ENCODE peak calls at places on chromosomes 11 and 22, in ten cellular contexts. M is colonic mucosa, K is WTC11, I is GM23338, N is fibroblast of mammary gland, Q is AG09309, A is nephron progenitor cell, D is fibroblast of villous mesenchyme, H is heart right ventricle, E is tibial artery. C is an unnamed sample.

GRCh38 chr22:24146190-24146616 is 35.1 kb upstream of the SUSD2 start:
- DNase-seq in A (peak), H (peak), Q (peak), M (peak), N (peak), I (peak), E (peak), K (peak), D (peak), C (peak)

GRCh38 chr11:129056916-129057315 is 114.2 kb upstream of the TP53AIP1 start:
- DNase-seq in E (no peak), N (no peak), D (no peak), K (no peak), I (no peak), H (no peak), M (no peak), Q (no peak), A (no peak), C (no peak)

GRCh38 chr11:129960216-129961214 is 42.1 kb downstream of the PRDM10 start:
- DNase-seq in K (no peak), M (no peak), I (no peak), E (no peak), N (peak), Q (peak), A (no peak), H (no peak), D (peak), C (peak)

GRCh38 chr11:62602141-62603071 is 741 bp upstream of the MTA2 start:
- DNase-seq in K (peak), I (peak), Q (no peak), E (peak), M (peak), H (peak), A (peak), D (peak), N (peak), C (no peak)

GRCh38 chr11:77467233-77467632 is 6.7 kb downstream of the PAK1 start:
- DNase-seq in Q (no peak), I (no peak), A (no peak), D (no peak), E (no peak), K (no peak), N (peak), H (no peak), M (no peak), C (no peak)

GRCh38 chr11:36160115-36160514 is 129.1 kb downstream of the COMMD9 start:
- DNase-seq in M (no peak), Q (no peak), E (no peak), A (no peak), D (no peak), N (no peak), I (no peak), K (no peak), H (no peak), C (no peak)

GRCh38 chr11:69513196-69513595 is 31.7 kb downstream of the LINC01488 start:
- DNase-seq in D (no peak), K (no peak), M (no peak), I (no peak), N (no peak), E (no peak), Q (no peak), H (no peak), A (no peak), C (no peak)

GRCh38 chr11:81658722-81659121 is 1074.9 kb downstream of the FAM181B start:
- DNase-seq in E (no peak), M (no peak), K (peak), A (peak), H (no peak), Q (no peak), N (peak), I (peak), D (peak), C (no peak)

GRCh38 chr11:47995318-47995717 is 15.0 kb downstream of the PTPRJ start:
- DNase-seq in N (no peak), D (no peak), M (peak), H (no peak), I (no peak), E (peak), Q (no peak), A (no peak), K (no peak), C (no peak)

GRCh38 chr11:107583629-107584195 is 7.2 kb upstream of the ELMOD1 start:
- DNase-seq in A (no peak), I (no peak), K (no peak), H (no peak), M (no peak), D (no peak), N (peak), E (no peak), Q (no peak), C (no peak)

GRCh38 chr11:72704028-72704782 is 30.0 kb upstream of the PDE2A start:
- DNase-seq in N (peak), D (no peak), A (no peak), H (no peak), M (no peak), E (no peak), K (no peak), I (no peak), Q (no peak), C (no peak)
- TF ChIP-seq CTCF in N (peak), D (peak), A (no peak), H (no peak), M (no peak), E (no peak), K (no peak), I (no peak), Q (peak), C (peak)

DNA sequence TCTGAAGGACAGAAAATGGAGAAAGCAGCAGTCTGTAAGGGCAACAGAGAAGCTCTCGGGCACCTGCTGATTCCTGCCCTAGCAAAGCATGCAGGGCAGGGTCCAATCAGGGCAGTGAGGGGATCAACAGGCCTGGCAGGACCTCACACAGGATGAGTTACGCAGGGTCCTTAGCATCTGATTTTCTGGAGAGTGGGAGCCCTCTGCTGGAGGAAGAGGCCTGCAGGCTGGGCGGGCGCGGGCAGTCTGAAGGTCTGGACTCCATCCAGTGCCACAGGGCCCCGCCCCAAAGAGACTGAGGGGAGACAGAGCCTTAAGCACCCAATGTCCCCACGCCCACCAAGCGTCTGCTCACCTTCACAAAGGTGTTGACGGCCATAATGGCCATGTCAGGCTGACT is 28.9 kb downstream of the AP1B1 start:
- DNase-seq in K (peak), E (no peak), Q (no peak), N (peak), I (peak), A (peak), H (peak), D (peak), M (peak), C (peak)
- TF ChIP-seq CTCF in K (no peak), E (peak), Q (peak), N (peak), I (peak), A (peak), H (peak), D (peak), M (peak), C (peak)

DNA sequence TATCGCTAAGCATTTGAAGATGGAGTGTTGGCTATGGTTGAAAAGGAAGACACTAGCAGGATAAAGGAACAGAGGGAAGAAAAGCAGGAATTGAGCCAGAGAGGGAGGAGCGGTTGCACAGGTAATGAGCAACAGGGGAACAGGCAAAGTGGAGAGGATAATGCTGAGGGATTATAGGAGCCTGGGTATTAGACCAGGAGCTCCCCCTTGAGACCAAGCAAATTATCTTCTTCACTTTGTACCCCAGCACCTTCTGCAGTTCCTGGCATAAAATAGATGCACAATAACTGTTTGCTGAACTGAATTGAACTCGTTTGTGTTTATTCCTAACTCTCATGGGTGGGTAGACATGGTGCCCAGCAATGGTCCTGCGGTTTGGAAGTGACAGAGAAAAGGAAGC is 54.6 kb upstream of the OR5P2 start:
- DNase-seq in Q (no peak), K (no peak), H (no peak), D (no peak), N (no peak), E (no peak), M (no peak), A (no peak), I (peak), C (no peak)
- TF ChIP-seq CTCF in Q (no peak), K (no peak), H (no peak), D (no peak), N (no peak), E (no peak), M (no peak), A (no peak), I (peak), C (no peak)

DNA sequence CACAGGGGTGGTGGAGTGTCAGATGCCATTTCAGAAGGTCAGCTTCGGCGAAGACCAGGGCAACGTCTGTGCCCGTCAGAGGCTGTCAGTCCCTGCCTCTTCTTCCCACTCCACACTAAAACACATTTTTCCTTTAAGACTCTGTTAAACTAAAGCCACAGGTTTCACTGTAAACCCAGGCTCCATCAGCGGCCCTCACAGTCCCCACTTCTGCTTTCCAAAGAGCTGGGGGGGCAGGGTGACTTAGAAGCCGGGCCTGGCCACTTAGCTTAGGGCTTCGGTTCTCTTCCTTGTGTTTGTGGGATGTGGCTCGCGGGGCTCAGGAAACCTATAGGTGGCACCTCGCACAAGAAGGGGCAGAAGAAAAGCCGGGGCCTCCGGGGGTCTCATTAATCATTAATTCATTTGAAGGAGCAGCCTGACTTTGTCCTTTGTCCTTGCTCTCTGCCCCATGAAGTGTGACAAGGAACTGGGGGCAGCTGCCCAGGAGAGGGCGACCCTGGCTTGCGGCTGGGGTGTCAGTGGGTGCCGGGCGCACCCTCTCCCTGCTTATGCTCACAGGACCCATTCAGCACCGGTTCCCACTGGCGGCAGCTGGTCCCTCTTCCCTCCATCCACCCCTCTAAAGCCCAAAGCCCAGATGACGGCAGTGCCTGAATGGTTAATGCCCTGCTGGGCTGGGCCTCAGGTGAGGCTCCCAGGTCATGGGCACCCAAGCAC is 4.1 kb downstream of the SLC25A45 start:
- DNase-seq in H (no peak), D (no peak), Q (no peak), K (no peak), A (no peak), E (no peak), I (no peak), N (no peak), M (no peak), C (no peak)
- TF ChIP-seq CTCF in H (no peak), D (no peak), Q (no peak), K (no peak), A (no peak), E (no peak), I (peak), N (no peak), M (no peak), C (no peak)

DNA sequence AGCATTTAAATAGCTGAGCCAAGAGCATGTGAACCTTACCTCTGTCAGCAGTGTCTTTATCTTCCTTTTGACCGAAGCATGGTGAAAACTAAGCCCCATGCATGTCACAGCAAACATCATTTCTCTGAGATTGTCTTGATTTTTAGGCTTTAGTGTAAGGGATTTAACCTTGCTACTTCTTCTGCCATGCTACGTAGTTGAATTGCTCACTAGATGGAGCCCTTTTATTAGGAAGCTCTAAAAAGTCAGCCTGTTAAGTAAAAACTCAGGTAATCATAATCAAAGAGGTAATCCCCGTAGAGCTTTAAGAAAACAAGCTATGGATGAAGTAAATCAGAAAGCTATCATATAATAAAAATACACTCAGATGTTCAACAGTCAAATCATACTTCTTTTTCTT is 149.5 kb downstream of the PGR start:
- DNase-seq in E (no peak), K (no peak), A (no peak), N (peak), Q (no peak), D (peak), M (no peak), I (peak), H (no peak), C (no peak)
- TF ChIP-seq CTCF in E (peak), K (no peak), A (peak), N (peak), Q (no peak), D (peak), M (no peak), I (peak), H (peak), C (peak)

GRCh38 chr11:65121865-65122696 is at the start of the genes FAU and MRPL49:
- DNase-seq in A (peak), M (peak), D (peak), E (peak), K (peak), I (peak), H (peak), N (peak), Q (peak), C (peak)

GRCh38 chr11:65124480-65125196 is 2.5 kb downstream of the MRPL49 start:
- DNase-seq in D (no peak), M (no peak), K (no peak), N (no peak), A (no peak), I (no peak), E (peak), H (no peak), Q (no peak), C (no peak)

GRCh38 chr11:65120831-65121230 is 1.1 kb downstream of the FAU start:
- DNase-seq in H (no peak), E (no peak), D (no peak), K (no peak), A (no peak), N (no peak), Q (no peak), M (no peak), I (no peak), C (no peak)

GRCh38 chr11:65119670-65119995 is 2.1 kb upstream of the ZNHIT2 start:
- DNase-seq in H (no peak), E (no peak), M (no peak), Q (no peak), K (no peak), A (no peak), N (no peak), D (no peak), I (no peak), C (no peak)

GRCh38 chr11:65121447-65121864 is 478 bp downstream of the FAU start:
- DNase-seq in A (no peak), D (no peak), Q (no peak), K (no peak), I (peak), E (peak), M (no peak), H (no peak), N (no peak), C (no peak)
- TF ChIP-seq CTCF in A (no peak), D (no peak), Q (no peak), K (no peak), I (no peak), E (no peak), M (no peak), H (no peak), N (no peak), C (no peak)

GRCh38 chr22:20152464-20152890 is 1.6 kb upstream of the CCDC188 start:
- DNase-seq in H (no peak), D (no peak), E (no peak), M (no peak), K (no peak), Q (no peak), A (no peak), N (no peak), I (no peak), C (no peak)

GRCh38 chr22:20154602-20155183 is 3.8 kb upstream of the CCDC188 start:
- DNase-seq in E (no peak), M (no peak), Q (no peak), D (no peak), K (no peak), H (no peak), I (peak), N (no peak), A (no peak), C (no peak)

GRCh38 chr22:20155330-20156041 is 4.6 kb upstream of the CCDC188 start:
- DNase-seq in Q (no peak), N (peak), A (no peak), E (no peak), D (peak), I (no peak), K (no peak), H (peak), M (peak), C (peak)

GRCh38 chr22:20156042-20156389 is 5.2 kb upstream of the CCDC188 start:
- DNase-seq in E (no peak), D (no peak), H (no peak), K (no peak), M (no peak), A (no peak), Q (no peak), N (no peak), I (no peak), C (no peak)

GRCh38 chr22:20153945-20154344 is 3.1 kb upstream of the CCDC188 start:
- DNase-seq in A (no peak), H (no peak), I (peak), E (no peak), M (no peak), K (peak), D (no peak), N (no peak), Q (no peak), C (no peak)
- TF ChIP-seq CTCF in A (no peak), H (no peak), I (peak), E (no peak), M (no peak), K (no peak), D (no peak), N (no peak), Q (no peak), C (no peak)

DNA sequence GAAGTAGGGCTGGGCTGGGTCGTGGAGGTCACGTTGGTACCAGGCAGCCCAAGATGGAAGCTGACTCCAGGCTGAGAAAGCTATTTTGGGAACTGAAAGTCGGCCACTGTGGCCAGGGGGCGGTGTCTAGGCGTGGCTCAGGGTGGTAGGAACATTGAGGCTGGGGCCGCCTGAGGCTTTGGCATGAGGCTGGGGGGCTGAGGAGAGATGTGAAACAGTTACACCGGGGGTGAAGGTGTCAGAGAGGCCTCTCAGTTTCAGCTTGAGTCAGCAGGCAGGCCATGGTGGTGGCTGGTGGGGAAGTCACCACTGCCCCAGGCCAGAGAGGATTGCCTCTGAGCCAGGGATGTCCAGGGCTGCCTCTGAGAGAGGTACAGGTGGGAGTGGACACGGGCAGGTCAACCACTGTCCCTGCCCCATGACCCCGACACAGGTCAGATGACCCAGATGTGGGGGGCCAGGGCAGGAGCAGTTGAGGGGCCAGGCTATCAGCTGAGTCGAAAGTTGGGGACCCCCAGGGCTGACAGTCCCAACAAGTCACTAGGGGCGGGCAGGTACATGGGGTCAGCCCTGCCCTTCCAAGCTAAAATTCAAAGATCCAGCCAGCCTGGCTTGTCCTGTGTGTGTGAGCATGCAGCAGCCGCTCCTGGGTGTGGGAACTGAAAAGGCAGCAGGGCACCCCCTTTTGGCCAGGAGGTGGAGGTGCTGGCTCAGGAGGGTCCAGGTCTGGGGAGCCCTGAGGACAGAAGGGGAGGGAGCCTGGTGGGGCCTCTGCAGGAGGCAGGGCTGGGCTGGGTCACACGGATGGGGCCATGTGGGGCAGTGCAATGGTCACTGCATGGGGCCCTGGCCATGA is 7.2 kb downstream of the KCNK7 start:
- DNase-seq in M (peak), D (peak), E (peak), Q (no peak), H (peak), A (no peak), N (peak), K (peak), I (peak), C (no peak)
- TF ChIP-seq CTCF in M (peak), D (peak), E (peak), Q (peak), H (peak), A (peak), N (peak), K (peak), I (peak), C (peak)

DNA sequence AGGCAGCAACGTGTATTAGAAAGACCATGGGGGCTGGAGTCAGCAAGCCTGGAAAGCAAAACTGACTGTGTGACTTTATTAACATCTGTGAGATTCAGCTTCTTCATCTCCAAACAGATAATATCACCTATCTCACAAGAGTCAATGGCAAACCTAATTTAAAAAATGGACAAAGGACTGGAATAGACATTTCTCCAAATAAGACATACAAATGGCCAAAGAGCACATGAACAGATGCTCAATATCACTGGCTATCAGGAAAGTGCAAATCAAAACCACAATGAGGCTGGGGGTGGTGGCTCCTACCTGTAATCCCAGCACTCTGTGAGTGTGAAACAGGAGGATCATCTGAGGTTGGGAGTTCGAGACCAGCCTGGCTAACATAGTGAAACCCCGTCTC is 69.6 kb downstream of the CLPB start:
- DNase-seq in Q (no peak), H (no peak), M (no peak), K (no peak), A (no peak), N (no peak), I (no peak), E (no peak), D (no peak), C (no peak)
- TF ChIP-seq CTCF in Q (no peak), H (no peak), M (no peak), K (no peak), A (no peak), N (no peak), I (no peak), E (no peak), D (no peak), C (no peak)

C was measured in AG09319.